ENCODE peak calls at places on chromosomes 12 and 14, in five cellular contexts. P, W, I, C and T are unnamed samples.

GRCh38 chr14:52950410-52950897 is 396 bp downstream of the FERMT2 start:
- DNase-seq in P (peak; percentile 54), C (peak; percentile 49), I (peak; percentile 60), W (peak; percentile 62), T (no peak)

GRCh38 chr14:96274122-96274910 is 18.3 kb downstream of the BDKRB1 start:
- DNase-seq in W (no peak), P (peak; percentile 74), C (no peak), I (no peak), T (no peak)

GRCh38 chr12:16606201-16606849 is 363 bp upstream of the LMO3 start:
- DNase-seq in I (no peak), W (peak; percentile 23), C (peak; percentile 81), P (no peak), T (no peak)

GRCh38 chr14:56002876-56003625 is 115.2 kb upstream of the PELI2 start:
- DNase-seq in C (no peak), P (no peak), W (no peak), I (no peak), T (peak; percentile 9)

GRCh38 chr14:33589334-33589733 is 361.5 kb downstream of the EGLN3 start:
- DNase-seq in W (no peak), C (no peak), I (no peak), P (peak; percentile 47), T (no peak)

GRCh38 chr12:117032593-117033381 is 66.4 kb downstream of the TESC start:
- DNase-seq in P (no peak), C (no peak), W (no peak), I (no peak), T (peak; percentile 45)

GRCh38 chr14:22358726-22359125 is 230.3 kb downstream of the DAD1 start:
- DNase-seq in I (no peak), C (no peak), W (no peak), P (no peak), T (no peak)

GRCh38 chr12:80277732-80278131 is 166.3 kb upstream of the PTPRQ start:
- DNase-seq in I (no peak), P (no peak), W (no peak), C (peak; percentile 52), T (no peak)

GRCh38 chr14:98198385-98198784 is 1073.6 kb downstream of the BCL11B start:
- DNase-seq in C (no peak), P (no peak), W (peak; percentile 39), I (no peak), T (no peak)

GRCh38 chr14:73815849-73816816 is 35.5 kb upstream of the PTGR2 start:
- DNase-seq in P (no peak), I (no peak), C (no peak), W (no peak), T (no peak)

GRCh38 chr14:80679273-80679672 is 262.3 kb downstream of the CEP128 start:
- DNase-seq in W (no peak), P (no peak), C (no peak), I (no peak), T (no peak)

GRCh38 chr12:107356266-107356936 is 263.1 kb upstream of the CRY1 start:
- DNase-seq in I (no peak), C (no peak), W (no peak), P (peak; percentile 90), T (no peak)